ENCODE peak calls at places on chromosomes 16 and 17, in four cellular contexts. H is cardiac muscle cell, R is SK-N-SH, P is MM.1S. A is an unnamed sample.

GRCh38 chr17:66290097-66290722 is 12.2 kb upstream of the PRKCA start:
- DNase-seq in P (no peak), R (peak), H (no peak), A (peak)

GRCh38 chr16:13909872-13910303 is 10.1 kb upstream of the ERCC4 start:
- DNase-seq in P (peak), R (no peak), H (no peak), A (no peak)

GRCh38 chr16:78364501-78364900 is 265.0 kb downstream of the WWOX start:
- DNase-seq in H (no peak), R (peak), P (no peak), A (no peak)

GRCh38 chr17:6941989-6942388 is 53.9 kb upstream of the ALOX12 start:
- DNase-seq in R (no peak), H (no peak), P (no peak), A (no peak)

GRCh38 chr16:6124136-6124535 is 1026.5 kb upstream of the EEF2KMT start:
- DNase-seq in H (no peak), P (no peak), R (no peak), A (no peak)

GRCh38 chr17:79841369-79842135 is 2.3 kb upstream of the CBX4 start:
- DNase-seq in P (no peak), R (no peak), H (no peak), A (no peak)

GRCh38 chr16:16938009-16938408 is 532.8 kb downstream of the XYLT1 start:
- DNase-seq in P (no peak), R (peak), H (no peak), A (no peak)

GRCh38 chr16:26442333-26442732 is 624.4 kb upstream of the C16orf82 start:
- DNase-seq in R (no peak), H (no peak), P (no peak), A (no peak)

GRCh38 chr16:70577256-70577698 is 53.7 kb downstream of the SF3B3 start:
- DNase-seq in P (no peak), R (no peak), H (no peak), A (no peak)

GRCh38 chr16:49858200-49859129 is 2.6 kb upstream of the ZNF423 start:
- DNase-seq in P (no peak), H (peak), R (peak), A (no peak)

GRCh38 chr17:1107777-1108559 is 71.8 kb downstream of the ABR start:
- DNase-seq in R (no peak), H (no peak), P (no peak), A (no peak)

GRCh38 chr17:55265434-55266021 is 768 bp downstream of the HLF start:
- DNase-seq in P (no peak), H (no peak), R (peak), A (no peak)

GRCh38 chr16:65294154-65294553 is 172.3 kb upstream of the CDH11 start:
- DNase-seq in R (no peak), H (no peak), P (no peak), A (no peak)

GRCh38 chr17:68627956-68628355 is 26.8 kb upstream of the FAM20A start:
- DNase-seq in H (peak), R (no peak), P (no peak), A (no peak)

GRCh38 chr16:27980919-27981670 is 82.4 kb downstream of the GSG1L start:
- DNase-seq in R (peak), P (no peak), H (no peak), A (no peak)

GRCh38 chr16:90027611-90028010 is 8.4 kb upstream of the DBNDD1 start:
- DNase-seq in R (no peak), H (no peak), P (no peak), A (no peak)

GRCh38 chr16:89411335-89411850 is 79.0 kb downstream of the ANKRD11 start:
- DNase-seq in H (no peak), R (no peak), P (no peak), A (no peak)

GRCh38 chr16:14121135-14121534 is 50.0 kb downstream of the MRTFB start:
- DNase-seq in H (no peak), P (no peak), R (no peak), A (no peak)

GRCh38 chr16:61471737-61472136 is 564.5 kb downstream of the CDH8 start:
- DNase-seq in H (no peak), R (no peak), P (no peak), A (no peak)

GRCh38 chr17:79914813-79915740 is 75.8 kb upstream of the CBX4 start:
- DNase-seq in P (no peak), R (no peak), H (no peak), A (no peak)

GRCh38 chr17:34981538-34982241 is 1.4 kb downstream of the LIG3 start:
- DNase-seq in P (no peak), R (peak), H (peak), A (no peak)

DNA sequence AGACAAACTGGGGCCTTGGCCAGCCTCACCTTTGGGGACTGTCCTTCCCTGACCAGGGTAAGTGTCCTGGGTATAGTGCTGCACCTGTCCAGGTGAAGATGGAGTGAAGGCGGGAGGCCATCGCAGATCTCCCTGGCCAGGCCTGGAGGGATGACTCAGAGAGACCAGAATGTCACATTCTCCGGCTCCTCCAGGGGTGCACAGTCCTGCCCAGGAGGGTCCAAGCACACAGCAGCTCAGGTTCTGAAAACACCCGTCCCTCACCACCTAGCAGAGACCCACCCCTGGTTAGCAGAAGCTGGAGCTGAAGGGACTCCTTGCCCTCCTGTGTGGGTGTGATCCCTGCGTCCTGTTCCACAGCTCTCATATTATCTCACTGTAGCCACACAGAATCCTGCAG is 21.9 kb downstream of the FA2H start:
- DNase-seq in R (no peak), H (no peak), P (no peak), A (no peak)
- H3K4me3 ChIP-seq in R (no peak), H (no peak), P (no peak), A (no peak)

DNA sequence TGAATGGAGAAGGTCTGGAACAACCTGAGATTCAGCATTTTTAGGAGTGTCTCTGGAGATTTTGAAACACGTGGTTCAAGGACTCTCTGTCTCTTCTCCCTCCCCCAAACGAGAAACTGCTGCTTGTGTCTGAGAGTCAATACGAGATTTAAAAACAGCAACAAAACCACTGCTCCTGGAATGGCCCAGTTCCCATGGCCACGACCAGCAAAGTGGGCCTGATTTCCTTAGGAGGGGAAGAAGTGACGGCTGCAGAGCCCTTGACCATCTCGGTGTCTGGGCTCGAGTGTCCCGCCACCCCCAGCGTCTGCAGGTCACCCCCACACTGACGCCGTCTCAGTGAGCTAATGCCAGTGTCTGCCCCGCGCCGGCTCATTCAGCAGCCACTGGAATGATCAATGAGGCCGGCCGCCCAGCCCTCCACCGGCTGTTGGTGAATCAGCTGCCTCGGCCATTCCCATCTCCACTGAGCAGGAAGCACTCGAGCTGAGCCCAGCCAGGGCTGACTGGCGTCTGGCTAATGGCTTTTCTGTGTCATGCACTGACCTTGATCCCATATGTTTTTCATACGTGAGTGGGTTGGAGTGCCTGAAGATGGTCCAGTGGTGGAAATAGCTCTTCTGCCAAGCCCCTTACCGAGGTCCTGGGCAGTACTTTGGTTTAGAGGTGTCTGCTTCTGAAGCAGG is 151.8 kb downstream of the PITPNC1 start:
- DNase-seq in R (peak), H (peak), P (no peak), A (no peak)
- H3K4me3 ChIP-seq in R (peak), H (no peak), P (no peak), A (no peak)

DNA sequence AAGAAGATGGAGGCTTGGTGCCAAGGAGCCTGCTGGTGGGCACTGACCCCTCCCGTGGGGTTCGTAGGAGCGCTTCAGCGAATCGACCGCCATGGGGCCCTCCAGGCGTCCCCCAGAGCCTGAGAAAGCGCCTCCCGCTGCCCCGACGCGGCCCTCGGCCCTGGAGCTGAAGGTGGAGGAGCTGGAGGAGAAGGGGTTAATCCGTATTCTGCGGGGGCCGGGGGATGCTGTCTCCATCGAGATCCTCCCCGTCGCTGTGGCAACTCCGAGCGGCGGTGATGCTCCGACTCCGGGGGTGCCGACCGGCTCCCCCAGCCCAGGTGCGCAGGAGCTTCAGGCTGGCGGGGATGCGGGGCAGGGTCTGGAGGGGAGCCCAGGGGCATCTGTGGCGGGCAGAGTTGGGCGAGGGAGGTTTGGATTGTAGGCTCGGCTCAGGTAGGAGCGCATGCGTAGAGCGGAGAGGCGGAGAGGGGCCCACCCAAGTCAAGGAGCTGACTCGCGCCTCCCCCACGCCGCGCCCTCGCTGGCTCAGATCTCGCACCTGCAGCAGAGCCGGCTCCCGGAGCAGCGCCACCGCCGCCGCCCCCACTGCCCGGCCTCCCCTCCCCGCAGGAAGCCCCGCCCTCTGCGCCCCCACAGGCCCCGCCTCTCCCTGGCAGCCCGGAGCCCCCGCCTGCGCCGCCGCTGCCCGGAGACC is 19.8 kb downstream of the FMNL1 start:
- DNase-seq in P (no peak), R (peak), H (peak), A (no peak)
- H3K4me3 ChIP-seq in P (no peak), R (peak), H (peak), A (no peak)

GRCh38 chr17:69960755-69961154 is 114.3 kb upstream of the KCNJ16 start:
- DNase-seq in P (no peak), R (no peak), H (no peak), A (no peak)
- H3K4me3 ChIP-seq in P (no peak), R (no peak), H (no peak), A (no peak)

GRCh38 chr17:50559674-50560184 is 786 bp upstream of the CACNA1G start:
- DNase-seq in H (peak), P (no peak), R (peak), A (no peak)
- H3K4me3 ChIP-seq in H (peak), P (peak), R (peak), A (peak)

GRCh38 chr16:10039220-10040096 is 142.8 kb downstream of the GRIN2A start:
- DNase-seq in H (peak), P (peak), R (peak), A (no peak)
- H3K4me3 ChIP-seq in H (peak), P (peak), R (peak), A (no peak)

GRCh38 chr17:76840884-76841775 is 27.1 kb upstream of the MGAT5B start:
- DNase-seq in H (peak), P (no peak), R (peak), A (peak)

GRCh38 chr17:76840443-76840767 is 27.8 kb upstream of the MGAT5B start:
- DNase-seq in H (peak), R (peak), P (no peak), A (peak)

GRCh38 chr17:76844485-76844829 is 23.7 kb upstream of the MGAT5B start:
- DNase-seq in H (no peak), R (peak), P (no peak), A (no peak)

GRCh38 chr17:76843703-76844484 is 24.3 kb upstream of the MGAT5B start:
- DNase-seq in H (no peak), R (peak), P (no peak), A (peak)

DNA sequence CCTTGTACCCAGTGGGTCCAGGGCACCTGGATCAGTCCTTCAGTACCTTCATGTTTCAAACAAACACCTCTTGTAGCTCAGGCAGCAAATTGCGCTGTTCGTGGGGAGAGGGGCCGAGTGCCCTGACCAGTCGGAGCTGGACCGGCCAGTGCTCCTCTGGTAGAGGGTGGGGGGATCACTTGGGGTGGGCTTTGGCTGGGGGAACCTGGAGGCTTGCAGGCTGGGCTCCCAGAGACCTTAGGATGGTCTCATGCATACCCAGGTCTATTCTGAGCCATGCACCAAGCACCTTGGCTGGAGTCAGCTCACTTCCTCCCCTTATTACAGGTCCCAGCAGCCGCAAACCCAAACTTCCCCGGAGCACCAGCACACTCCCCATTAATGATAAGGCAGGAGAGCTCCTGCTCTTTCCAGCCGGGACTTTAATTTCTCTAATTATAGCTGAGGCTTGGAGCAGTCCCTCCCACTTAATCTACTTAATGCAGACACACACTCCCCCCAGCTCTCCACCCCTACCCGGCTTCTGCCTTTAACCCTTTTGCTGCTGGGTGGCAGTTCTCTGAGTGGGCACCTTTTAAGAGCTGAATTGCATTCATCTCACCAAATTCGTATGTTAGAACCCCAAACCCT is 26.3 kb upstream of the MGAT5B start:
- DNase-seq in P (no peak), R (peak), H (peak), A (peak)
- H3K4me3 ChIP-seq in P (no peak), R (peak), H (no peak), A (peak)

DNA sequence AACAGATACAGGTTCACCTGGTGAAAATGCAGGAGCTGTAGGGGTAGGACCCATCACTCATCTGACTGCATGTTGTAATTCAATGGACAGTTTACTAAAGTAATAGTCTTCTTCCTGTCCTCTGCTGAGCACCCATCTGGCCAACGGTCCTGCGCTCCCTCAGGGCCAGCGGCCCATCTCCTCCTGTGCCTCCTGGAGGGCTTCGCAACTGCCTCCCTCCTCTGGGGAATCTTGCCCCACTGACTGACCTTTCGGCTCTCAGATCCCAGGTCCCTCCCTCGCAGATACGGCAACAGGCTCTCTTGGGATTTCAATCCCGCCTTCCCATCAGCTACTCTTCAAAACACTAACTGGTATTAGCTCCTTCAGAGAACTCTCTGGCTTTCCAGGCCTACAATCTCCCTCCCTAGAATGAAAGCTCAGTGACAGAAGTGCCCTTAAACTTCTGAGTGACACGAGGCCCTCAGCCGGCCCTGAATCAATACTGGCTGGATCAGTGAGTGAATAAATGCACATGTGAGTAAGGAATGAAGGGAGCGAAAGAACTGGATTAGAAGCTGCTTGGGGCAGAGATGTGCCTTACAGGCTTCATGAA is 1.3 kb downstream of the PEMT start:
- DNase-seq in R (no peak), P (no peak), H (peak), A (no peak)
- H3K4me3 ChIP-seq in R (peak), P (peak), H (peak), A (peak)

GRCh38 chr17:58565389-58566311 is 51.2 kb upstream of the MTMR4 start:
- DNase-seq in P (no peak), R (no peak), H (no peak), A (peak)
- H3K4me3 ChIP-seq in P (no peak), R (no peak), H (no peak), A (peak)

A was measured in OCI-LY7.